ENCODE peak calls at places on chromosomes 16 and 17, in five cellular contexts. M is nephron progenitor cell, D is ovary, Z is HS-27A, Q is NCI-H1092 treated with DMSO at 0.1 percent for 48 hours. K is an unnamed sample.

GRCh38 chr17:58002558-58002957 is 4.5 kb downstream of the SRSF1 start:
- DNase-seq in M (no peak), D (no peak), Z (no peak), Q (no peak), K (no peak)

GRCh38 chr16:85126731-85127662 is 14.7 kb upstream of the CIBAR2 start:
- DNase-seq in M (peak; percentile 74), D (peak; percentile 77), Z (no peak), Q (peak; percentile 63), K (no peak)

GRCh38 chr17:67216544-67217320 is 28.3 kb downstream of the HELZ start:
- DNase-seq in M (no peak), D (no peak), Z (no peak), Q (no peak), K (no peak)

GRCh38 chr17:42407289-42407836 is 15.7 kb downstream of the CAVIN1 start:
- DNase-seq in M (peak; percentile 38), D (peak; percentile 71), Z (no peak), Q (peak; percentile 71), K (no peak)

GRCh38 chr16:47033176-47033575 is 59.7 kb upstream of the DNAJA2 start:
- DNase-seq in M (no peak), D (peak; percentile 81), Z (no peak), Q (no peak), K (no peak)

GRCh38 chr16:680967-681745 is 946 bp downstream of the STUB1 start:
- DNase-seq in M (no peak), D (peak; percentile 70), Z (no peak), Q (no peak), K (peak; percentile 53)

GRCh38 chr16:57620316-57621231 is 7.9 kb upstream of the ADGRG1 start:
- DNase-seq in M (no peak), D (no peak), Z (no peak), Q (no peak), K (no peak)

GRCh38 chr16:15811778-15812750 is 44.8 kb downstream of the MYH11 start:
- DNase-seq in M (no peak), D (no peak), Z (peak; percentile 74), Q (no peak), K (peak; percentile 93)

GRCh38 chr16:77531741-77532140 is 96.9 kb upstream of the ADAMTS18 start:
- DNase-seq in M (no peak), D (no peak), Z (peak; percentile 2), Q (no peak), K (no peak)

GRCh38 chr17:6279659-6280058 is 155.3 kb downstream of the AIPL1 start:
- DNase-seq in M (peak; percentile 9), D (no peak), Z (no peak), Q (peak; percentile 11), K (no peak)

GRCh38 chr17:71975998-71976649 is 144.7 kb upstream of the SOX9 start:
- DNase-seq in M (no peak), D (peak; percentile 40), Z (peak; percentile 36), Q (no peak), K (peak; percentile 20)

GRCh38 chr17:47982091-47982617 is 11.2 kb downstream of the CDK5RAP3 start:
- DNase-seq in M (no peak), D (no peak), Z (no peak), Q (no peak), K (no peak)

GRCh38 chr16:4176794-4177438 is 60.7 kb upstream of the ADCY9 start:
- DNase-seq in M (no peak), D (no peak), Z (peak; percentile 17), Q (no peak), K (peak; percentile 71)

GRCh38 chr17:2282297-2282873 is 21.2 kb downstream of the SMG6 start:
- DNase-seq in M (no peak), D (no peak), Z (peak; percentile 15), Q (peak; percentile 41), K (peak; percentile 96)

GRCh38 chr16:70765491-70765890 is 35.5 kb downstream of the VAC14 start:
- DNase-seq in M (no peak), D (no peak), Z (no peak), Q (no peak), K (no peak)

GRCh38 chr16:20339744-20340143 is 12.4 kb upstream of the GP2 start:
- DNase-seq in M (no peak), D (no peak), Z (no peak), Q (no peak), K (no peak)

GRCh38 chr17:64783556-64784352 is 121.6 kb upstream of the SMURF2 start:
- DNase-seq in M (no peak), D (peak; percentile 7), Z (no peak), Q (no peak), K (no peak)

GRCh38 chr17:64066709-64067108 is 46.3 kb upstream of the ICAM2 start:
- DNase-seq in M (no peak), D (no peak), Z (no peak), Q (no peak), K (no peak)

GRCh38 chr17:62109378-62109902 is 44.4 kb upstream of the MED13 start:
- DNase-seq in M (peak; percentile 39), D (no peak), Z (no peak), Q (peak; percentile 19), K (peak; percentile 55)

GRCh38 chr16:7722761-7723160 is 390.1 kb downstream of the RBFOX1 start:
- DNase-seq in M (no peak), D (no peak), Z (no peak), Q (no peak), K (no peak)

GRCh38 chr17:77772461-77772897 is 186.0 kb upstream of the TNRC6C start:
- DNase-seq in M (peak; percentile 65), D (no peak), Z (no peak), Q (no peak), K (peak; percentile 20)

GRCh38 chr16:23575834-23576233 is 18.3 kb downstream of the UBFD1 start:
- DNase-seq in M (no peak), D (no peak), Z (no peak), Q (no peak), K (peak; percentile 11)

GRCh38 chr17:7293821-7294613 is 422 bp downstream of the YBX2 start:
- DNase-seq in M (peak; percentile 56), D (no peak), Z (no peak), Q (no peak), K (no peak)

GRCh38 chr17:49798182-49798581 is 9.7 kb downstream of the KAT7 start:
- DNase-seq in M (no peak), D (no peak), Z (no peak), Q (no peak), K (peak; percentile 19)

GRCh38 chr17:81412490-81413093 is 17.3 kb downstream of the BAHCC1 start:
- DNase-seq in M (no peak), D (no peak), Z (no peak), Q (no peak), K (no peak)

GRCh38 chr17:18245038-18245776 is 13.3 kb downstream of the FLII start:
- DNase-seq in M (no peak), D (no peak), Z (no peak), Q (no peak), K (no peak)

GRCh38 chr17:39352511-39352910 is 48.9 kb downstream of the FBXL20 start:
- DNase-seq in M (no peak), D (no peak), Z (no peak), Q (no peak), K (peak; percentile 35)

GRCh38 chr17:77887464-77888241 is 70.8 kb upstream of the TNRC6C start:
- DNase-seq in M (peak; percentile 56), D (peak; percentile 55), Z (no peak), Q (peak; percentile 44), K (peak; percentile 15)

GRCh38 chr16:84194470-84195200 is 3.7 kb downstream of the ADAD2 start:
- DNase-seq in M (no peak), D (no peak), Z (no peak), Q (peak; percentile 35), K (no peak)

GRCh38 chr17:58046230-58047094 is 36.8 kb upstream of the DYNLL2 start:
- DNase-seq in M (no peak), D (no peak), Z (no peak), Q (no peak), K (no peak)

GRCh38 chr17:82599674-82600661 is 48.3 kb downstream of the WDR45B start:
- DNase-seq in M (no peak), D (no peak), Z (no peak), Q (no peak), K (no peak)

GRCh38 chr16:48452991-48453760 is 68.0 kb upstream of the SIAH1 start:
- DNase-seq in M (no peak), D (no peak), Z (peak; percentile 17), Q (no peak), K (no peak)

GRCh38 chr17:248337-249235 is 67.1 kb upstream of the DOC2B start:
- DNase-seq in M (no peak), D (no peak), Z (no peak), Q (no peak), K (no peak)